ENCODE peak calls at places on chromosomes 12 and 14, in six cellular contexts. M, H, N, J, V and X are unnamed samples.

GRCh38 chr12:48115957-48116356 is 3.2 kb upstream of the PFKM start:
- DNase-seq in M (no peak), H (no peak), N (no peak), J (no peak), V (no peak), X (no peak)

GRCh38 chr14:53295372-53295771 is 142.2 kb upstream of the DDHD1 start:
- DNase-seq in M (no peak), H (no peak), N (no peak), J (no peak), V (no peak), X (no peak)

GRCh38 chr12:31687101-31687527 is 27.6 kb downstream of the ETFBKMT start:
- DNase-seq in M (no peak), H (no peak), N (no peak), J (no peak), V (no peak), X (no peak)

GRCh38 chr12:52321433-52321832 is 235 bp upstream of the KRT83 start:
- DNase-seq in M (no peak), H (no peak), N (no peak), J (no peak), V (no peak), X (no peak)

GRCh38 chr14:54894995-54895394 is 7.6 kb downstream of the GCH1 start:
- DNase-seq in M (no peak), H (no peak), N (no peak), J (peak), V (no peak), X (no peak)

GRCh38 chr12:9687228-9687627 is 17.7 kb downstream of the CLEC2D start:
- DNase-seq in M (no peak), H (no peak), N (no peak), J (peak), V (no peak), X (no peak)

GRCh38 chr14:68813318-68813838 is 20.5 kb upstream of the ZFP36L1 start:
- DNase-seq in M (no peak), H (no peak), N (no peak), J (no peak), V (no peak), X (no peak)

GRCh38 chr14:31207287-31207745 is 277 bp downstream of the HECTD1 start:
- DNase-seq in M (no peak), H (no peak), N (no peak), J (no peak), V (peak), X (peak)

GRCh38 chr14:37623552-37623951 is 28.1 kb downstream of the TTC6 start:
- DNase-seq in M (no peak), H (no peak), N (no peak), J (peak), V (no peak), X (peak)

GRCh38 chr12:15928870-15929571 is 17.9 kb downstream of the DERA start:
- DNase-seq in M (peak), H (no peak), N (no peak), J (no peak), V (no peak), X (no peak)

GRCh38 chr14:33682746-33683145 is 268.1 kb downstream of the EGLN3 start:
- DNase-seq in M (no peak), H (no peak), N (no peak), J (peak), V (no peak), X (no peak)

GRCh38 chr12:67691220-67691619 is 42.7 kb downstream of the DYRK2 start:
- DNase-seq in M (no peak), H (no peak), N (no peak), J (no peak), V (no peak), X (no peak)

GRCh38 chr12:111446044-111446581 is 40.4 kb downstream of the SH2B3 start:
- DNase-seq in M (peak), H (no peak), N (no peak), J (peak), V (peak), X (peak)

GRCh38 chr14:68977741-68978549 is 1.2 kb downstream of the ACTN1 start:
- DNase-seq in M (peak), H (peak), N (peak), J (peak), V (peak), X (no peak)

GRCh38 chr12:94445662-94446061 is 14.0 kb downstream of the CEP83 start:
- DNase-seq in M (no peak), H (no peak), N (no peak), J (no peak), V (no peak), X (no peak)

GRCh38 chr12:121765573-121765972 is 27.9 kb downstream of the RHOF start:
- DNase-seq in M (no peak), H (no peak), N (no peak), J (peak), V (no peak), X (no peak)

GRCh38 chr12:129258781-129259318 is 405.6 kb downstream of the GLT1D1 start:
- DNase-seq in M (no peak), H (no peak), N (no peak), J (no peak), V (no peak), X (no peak)

GRCh38 chr12:87368259-87368658 is 660.9 kb downstream of the C12orf50 start:
- DNase-seq in M (no peak), H (no peak), N (no peak), J (no peak), V (no peak), X (no peak)

GRCh38 chr14:93263416-93263815 is 56.4 kb downstream of the UBR7 start:
- DNase-seq in M (no peak), H (no peak), N (no peak), J (peak), V (no peak), X (no peak)

GRCh38 chr12:53938276-53939140 is at the start of gene HOXC13:
- DNase-seq in M (peak), H (no peak), N (no peak), J (no peak), V (peak), X (peak)

GRCh38 chr12:53078425-53079225 is 565 bp downstream of the SPRYD3 start:
- DNase-seq in M (no peak), H (peak), N (peak), J (peak), V (peak), X (no peak)

GRCh38 chr12:39300799-39301198 is 142.1 kb downstream of the KIF21A start:
- DNase-seq in M (no peak), H (no peak), N (no peak), J (no peak), V (no peak), X (no peak)

GRCh38 chr12:88552672-88553079 is 27.6 kb downstream of the KITLG start:
- DNase-seq in M (no peak), H (no peak), N (no peak), J (peak), V (no peak), X (peak)

GRCh38 chr12:63948211-63948610 is 103.7 kb downstream of the SRGAP1 start:
- DNase-seq in M (no peak), H (no peak), N (no peak), J (no peak), V (no peak), X (no peak)

GRCh38 chr14:93719234-93719633 is 69.1 kb downstream of the PRIMA1 start:
- DNase-seq in M (no peak), H (no peak), N (no peak), J (no peak), V (no peak), X (no peak)

GRCh38 chr14:100417466-100417865 is 94.3 kb downstream of the SLC25A47 start:
- DNase-seq in M (peak), H (no peak), N (no peak), J (peak), V (peak), X (no peak)

GRCh38 chr12:75632452-75632851 is 121.0 kb upstream of the KRR1 start:
- DNase-seq in M (no peak), H (no peak), N (no peak), J (no peak), V (no peak), X (no peak)

GRCh38 chr14:97025722-97026121 is 228.5 kb downstream of the VRK1 start:
- DNase-seq in M (no peak), H (no peak), N (no peak), J (no peak), V (no peak), X (no peak)

GRCh38 chr14:69152181-69152943 is 557 bp downstream of the DCAF5 start:
- DNase-seq in M (no peak), H (peak), N (peak), J (no peak), V (no peak), X (no peak)

GRCh38 chr12:49961111-49961922 is at the start of gene AQP5:
- DNase-seq in M (no peak), H (peak), N (no peak), J (no peak), V (no peak), X (no peak)

DNA sequence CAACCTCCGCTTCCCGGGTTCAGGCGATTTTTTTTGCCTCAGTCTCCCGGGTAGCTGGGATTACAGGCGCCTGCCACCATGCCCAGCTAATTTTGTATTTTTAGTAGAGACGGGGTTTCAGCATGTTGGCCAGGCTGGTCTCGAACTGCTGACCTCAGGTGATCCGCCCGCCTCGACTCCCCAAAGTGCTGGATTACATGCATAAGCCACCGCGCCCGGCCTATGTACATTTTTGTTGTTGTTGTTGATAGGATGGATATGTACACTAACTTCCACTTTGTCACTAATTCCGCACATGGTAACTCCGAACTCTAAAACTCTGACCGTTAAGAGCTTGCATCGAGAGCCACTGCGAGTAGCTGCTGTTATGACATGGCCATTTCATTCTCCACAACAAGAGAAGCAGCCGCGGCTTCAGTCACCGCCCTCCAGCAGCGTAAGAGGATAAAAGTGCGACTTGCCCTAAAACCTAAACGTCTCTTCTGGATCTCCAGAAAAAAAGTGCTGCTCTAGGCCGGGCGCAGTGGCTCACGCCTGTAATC is 742 bp upstream of the MARS1 start:
- DNase-seq in M (no peak), H (no peak), N (no peak), J (no peak), V (no peak), X (no peak)
- H3K4me3 ChIP-seq in M (no peak), H (no peak), N (no peak), J (no peak), V (peak), X (peak)

GRCh38 chr14:91371990-91372375 is 45.6 kb downstream of the CCDC88C start:
- DNase-seq in M (no peak), H (no peak), N (no peak), J (no peak), V (no peak), X (no peak)
- H3K4me3 ChIP-seq in M (no peak), H (peak), N (peak), J (no peak), V (no peak), X (no peak)

DNA sequence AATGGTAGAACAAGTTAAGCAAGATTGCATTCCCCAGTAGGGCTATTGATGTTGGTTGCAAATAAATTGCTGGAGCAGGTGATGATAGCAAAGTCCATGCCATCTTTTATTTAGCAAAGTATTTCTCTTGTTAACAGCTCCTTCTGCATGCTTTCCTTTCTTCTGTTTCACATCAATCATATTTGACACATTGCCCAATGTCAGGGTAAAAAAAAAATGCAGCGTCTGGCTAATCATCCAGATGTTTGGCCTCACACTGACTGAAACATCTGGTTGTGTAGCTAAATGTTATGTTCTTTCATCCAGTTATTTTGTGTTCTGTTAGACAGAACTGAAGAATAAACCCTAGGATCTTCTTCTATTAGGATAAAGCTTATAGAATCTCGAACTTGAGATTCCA is 859.3 kb downstream of the DIO2 start:
- DNase-seq in M (no peak), H (no peak), N (no peak), J (peak), V (no peak), X (no peak)
- H3K4me3 ChIP-seq in M (no peak), H (no peak), N (no peak), J (no peak), V (no peak), X (no peak)

DNA sequence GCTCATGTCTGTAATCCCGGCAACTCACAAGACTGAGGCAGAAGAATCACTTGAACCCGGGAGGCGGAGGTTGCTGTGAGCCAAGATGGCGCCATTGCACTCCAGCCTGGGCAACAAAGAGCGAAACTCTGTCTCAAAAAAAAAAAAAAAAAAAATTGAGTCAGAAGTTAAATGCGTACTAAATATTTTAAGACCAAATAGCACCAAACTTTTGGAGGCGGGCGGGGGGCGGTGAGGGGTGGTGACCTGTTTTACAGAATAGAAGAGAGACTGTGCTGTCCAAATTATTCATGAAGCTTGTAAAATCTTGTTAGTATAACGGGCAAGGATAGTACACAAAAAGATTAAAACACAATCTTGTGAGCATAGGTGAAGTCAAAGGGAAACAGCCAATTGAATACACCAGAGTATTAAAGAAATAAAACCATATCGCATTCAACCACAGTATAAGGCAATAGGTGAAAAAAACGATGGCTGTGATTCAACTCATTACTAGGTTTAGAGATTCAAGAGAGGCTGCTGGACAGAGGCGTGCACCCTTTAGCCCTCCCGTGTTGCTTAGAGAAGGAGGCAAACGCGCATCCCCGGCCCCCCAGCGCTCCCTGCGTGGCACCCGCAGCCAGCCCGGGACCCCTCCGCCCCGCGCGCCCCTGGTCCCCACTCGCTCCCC is 571 bp downstream of the ZNF891 start:
- DNase-seq in M (no peak), H (no peak), N (no peak), J (peak), V (no peak), X (peak)
- H3K4me3 ChIP-seq in M (peak), H (peak), N (peak), J (peak), V (peak), X (peak)

DNA sequence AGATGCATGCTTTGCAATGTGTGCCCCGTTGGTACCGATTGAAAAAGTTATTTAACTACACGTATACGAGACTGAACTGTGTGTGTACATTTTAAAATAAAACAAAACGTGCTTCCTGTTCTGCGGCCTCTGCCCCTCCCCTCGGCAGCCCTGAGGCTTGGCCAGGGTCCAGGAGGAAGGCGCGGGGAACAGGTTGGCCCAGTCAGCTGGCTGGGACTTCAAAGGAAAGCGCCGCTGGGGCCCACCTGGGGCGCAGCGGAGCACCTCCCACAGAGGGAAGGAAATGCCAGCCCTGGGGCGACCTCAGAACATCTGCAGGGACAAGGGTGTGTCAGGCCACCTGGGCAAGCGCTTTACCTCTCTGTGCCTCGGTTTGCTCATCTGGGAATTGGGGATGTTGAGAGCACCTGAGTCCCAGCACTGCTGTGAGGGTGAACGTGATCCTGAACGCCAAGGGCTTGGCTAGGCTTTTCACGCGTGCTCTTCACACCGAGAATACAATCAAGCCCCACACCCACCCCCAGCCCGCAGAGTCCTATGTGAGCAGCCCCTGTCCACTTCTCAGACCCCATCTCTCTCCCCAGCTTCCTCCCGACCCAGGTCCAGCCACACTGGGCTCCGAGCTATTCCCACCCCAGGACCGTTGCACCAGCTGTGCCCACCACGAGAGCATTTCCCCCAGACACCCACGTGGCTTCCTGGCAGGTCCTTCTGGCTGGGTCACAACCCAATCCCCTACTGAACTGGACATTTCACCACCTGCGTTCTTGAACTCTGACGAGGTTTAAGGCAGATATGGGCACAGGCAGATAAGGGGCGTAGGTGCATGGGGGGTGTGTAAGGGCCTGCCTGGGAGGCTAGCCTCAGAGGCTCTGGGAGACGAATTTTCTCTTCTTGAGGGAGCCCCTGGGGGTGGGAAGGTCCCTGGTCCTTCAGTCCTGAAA is 41.9 kb upstream of the NCOR2 start:
- DNase-seq in M (peak), H (peak), N (peak), J (peak), V (peak), X (peak)
- H3K4me3 ChIP-seq in M (no peak), H (peak), N (peak), J (no peak), V (no peak), X (peak)

GRCh38 chr14:74941676-74942097 is 13.7 kb downstream of the PGF start:
- DNase-seq in M (no peak), H (peak), N (peak), J (peak), V (no peak), X (no peak)
- H3K4me3 ChIP-seq in M (no peak), H (peak), N (peak), J (no peak), V (no peak), X (no peak)